ENCODE peak calls at places on chromosomes 1 and 21, in ten cellular contexts. K, M, X, A, L, F, U, Q, C and W are unnamed samples.

GRCh38 chr1:39573736-39574624 is 2.6 kb downstream of the PABPC4 start:
- DNase-seq in K (no peak), F (no peak), L (no peak), M (no peak), A (no peak), U (no peak), X (no peak), C (no peak), Q (no peak), W (no peak)

GRCh38 chr1:154767315-154768240 is 102.5 kb downstream of the KCNN3 start:
- DNase-seq in X (no peak), K (no peak), F (no peak), L (no peak), A (peak), C (no peak), Q (no peak), U (no peak), M (peak), W (no peak)

GRCh38 chr1:34905098-34905459 is 24.4 kb downstream of the DLGAP3 start:
- DNase-seq in F (no peak), M (no peak), C (no peak), U (no peak), X (no peak), K (no peak), Q (no peak), L (no peak), A (no peak), W (no peak)

GRCh38 chr1:7568053-7568452 is 203.0 kb upstream of the VAMP3 start:
- DNase-seq in L (no peak), A (no peak), U (no peak), Q (no peak), F (no peak), C (no peak), M (no peak), X (no peak), K (no peak), W (no peak)

GRCh38 chr1:70487910-70488665 is 77.0 kb downstream of the CTH start:
- DNase-seq in K (peak), X (no peak), C (no peak), Q (no peak), L (no peak), M (peak), A (no peak), F (peak), U (no peak), W (peak)

GRCh38 chr1:18711003-18711402 is 80.4 kb downstream of the PAX7 start:
- DNase-seq in L (no peak), X (no peak), K (no peak), M (no peak), U (no peak), Q (no peak), C (no peak), A (no peak), F (no peak), W (no peak)

GRCh38 chr1:71026093-71026492 is 21.5 kb downstream of the PTGER3 start:
- DNase-seq in U (no peak), L (no peak), M (no peak), Q (no peak), F (no peak), X (no peak), A (no peak), C (no peak), K (no peak), W (no peak)

GRCh38 chr1:201889092-201889968 is 632 bp downstream of the SHISA4 start:
- DNase-seq in Q (no peak), C (no peak), U (no peak), F (no peak), M (no peak), L (no peak), A (no peak), K (no peak), X (no peak), W (no peak)

GRCh38 chr21:43958364-43959158 is 53.5 kb upstream of the TRAPPC10 start:
- DNase-seq in M (no peak), U (no peak), L (no peak), F (no peak), A (no peak), C (no peak), Q (no peak), K (no peak), X (no peak), W (peak)

GRCh38 chr1:184296466-184297243 is 90.2 kb upstream of the C1orf21 start:
- DNase-seq in U (peak), M (peak), K (no peak), X (no peak), A (no peak), Q (no peak), F (no peak), L (peak), C (peak), W (no peak)

GRCh38 chr1:180257461-180257860 is 27.4 kb downstream of the LHX4 start:
- DNase-seq in C (no peak), L (no peak), M (no peak), A (no peak), F (no peak), X (no peak), U (no peak), Q (no peak), K (no peak), W (no peak)

GRCh38 chr1:53361541-53361961 is 33.7 kb upstream of the LRP8 start:
- DNase-seq in F (no peak), L (no peak), A (no peak), Q (no peak), C (no peak), K (no peak), M (no peak), X (no peak), U (peak), W (no peak)

GRCh38 chr21:42724226-42724920 is 71.0 kb downstream of the PDE9A start:
- DNase-seq in F (no peak), L (peak), A (peak), X (no peak), K (no peak), Q (no peak), M (peak), U (no peak), C (peak), W (no peak)

GRCh38 chr1:235473808-235474207 is 30.4 kb downstream of the B3GALNT2 start:
- DNase-seq in U (no peak), F (no peak), A (no peak), L (no peak), K (no peak), X (no peak), C (no peak), Q (no peak), M (no peak), W (no peak)

GRCh38 chr21:42561742-42562141 is 48.1 kb downstream of the SLC37A1 start:
- DNase-seq in L (no peak), Q (no peak), F (peak), K (no peak), M (no peak), U (no peak), X (no peak), C (no peak), A (no peak), W (peak)

GRCh38 chr1:3902546-3902945 is 2.5 kb upstream of the C1orf174 start:
- DNase-seq in K (no peak), C (no peak), X (no peak), Q (no peak), A (no peak), M (no peak), L (no peak), F (no peak), U (no peak), W (no peak)

GRCh38 chr1:223796210-223796609 is 49.5 kb downstream of the TP53BP2 start:
- DNase-seq in U (no peak), L (no peak), C (no peak), A (no peak), K (no peak), M (no peak), X (no peak), Q (no peak), F (no peak), W (no peak)

GRCh38 chr1:221772107-221772506 is 30.2 kb upstream of the DUSP10 start:
- DNase-seq in L (no peak), A (no peak), M (no peak), U (no peak), K (no peak), F (no peak), X (no peak), Q (no peak), C (peak), W (no peak)

GRCh38 chr21:43364851-43365424 is 62.0 kb downstream of the SIK1 start:
- DNase-seq in A (no peak), F (no peak), L (no peak), U (no peak), C (no peak), M (no peak), K (peak), Q (no peak), X (no peak), W (no peak)

GRCh38 chr1:205016584-205016983 is 26.4 kb upstream of the CNTN2 start:
- DNase-seq in L (no peak), A (no peak), M (no peak), Q (no peak), X (no peak), U (no peak), F (no peak), K (no peak), C (no peak), W (no peak)

GRCh38 chr1:169809370-169810095 is 14.8 kb upstream of the METTL18 start:
- DNase-seq in X (no peak), M (peak), A (peak), C (peak), U (no peak), L (peak), Q (no peak), K (no peak), F (no peak), W (no peak)